ENCODE peak calls at places on chromosomes 16 and 17, in four cellular contexts. R is heart left ventricle, O is transverse colon, E is pancreas. T is an unnamed sample.

GRCh38 chr17:30357476-30357875 is 21.3 kb upstream of the CPD start:
- DNase-seq in R (no peak), O (no peak), E (no peak), T (no peak)

GRCh38 chr16:48542020-48542473 is 67.9 kb downstream of the N4BP1 start:
- DNase-seq in R (peak), O (peak), E (peak), T (peak)

GRCh38 chr16:84985079-84986065 is 26.0 kb downstream of the ZDHHC7 start:
- DNase-seq in R (peak), O (no peak), E (no peak), T (no peak)

GRCh38 chr16:9647981-9648701 is 534.1 kb downstream of the GRIN2A start:
- DNase-seq in R (no peak), O (no peak), E (peak), T (no peak)

GRCh38 chr16:17270111-17270510 is 200.6 kb downstream of the XYLT1 start:
- DNase-seq in R (no peak), O (no peak), E (peak), T (no peak)

GRCh38 chr16:2250652-2251280 is 621 bp downstream of the ECI1 start:
- DNase-seq in R (no peak), O (peak), E (peak), T (no peak)

GRCh38 chr17:47085736-47086135 is 103.4 kb downstream of the CDC27 start:
- DNase-seq in R (no peak), O (no peak), E (no peak), T (no peak)

GRCh38 chr16:26263406-26263805 is 571.6 kb downstream of the HS3ST4 start:
- DNase-seq in R (no peak), O (no peak), E (no peak), T (no peak)

GRCh38 chr17:10262451-10262850 is 64.0 kb upstream of the GAS7 start:
- DNase-seq in R (no peak), O (no peak), E (no peak), T (no peak)

GRCh38 chr17:77436058-77436442 is 295.3 kb downstream of the SEC14L1 start:
- DNase-seq in R (no peak), O (no peak), E (no peak), T (no peak)

GRCh38 chr16:27114006-27114405 is 47.3 kb downstream of the C16orf82 start:
- DNase-seq in R (no peak), O (no peak), E (no peak), T (no peak)

GRCh38 chr17:50594931-50595330 is 34.4 kb downstream of the CACNA1G start:
- DNase-seq in R (no peak), O (no peak), E (no peak), T (no peak)

GRCh38 chr17:80704381-80704819 is 159.8 kb downstream of the RPTOR start:
- DNase-seq in R (no peak), O (no peak), E (no peak), T (no peak)

GRCh38 chr16:29881050-29881449 is 18.0 kb upstream of the CDIPT start:
- DNase-seq in R (no peak), O (no peak), E (no peak), T (no peak)

GRCh38 chr17:2101448-2102257 is 46.8 kb downstream of the HIC1 start:
- DNase-seq in R (no peak), O (peak), E (peak), T (no peak)

GRCh38 chr17:74773414-74773813 is 2.7 kb downstream of the NAT9 start:
- DNase-seq in R (no peak), O (no peak), E (no peak), T (no peak)
- H3K27ac ChIP-seq in R (no peak), O (no peak), E (no peak), T (no peak)

DNA sequence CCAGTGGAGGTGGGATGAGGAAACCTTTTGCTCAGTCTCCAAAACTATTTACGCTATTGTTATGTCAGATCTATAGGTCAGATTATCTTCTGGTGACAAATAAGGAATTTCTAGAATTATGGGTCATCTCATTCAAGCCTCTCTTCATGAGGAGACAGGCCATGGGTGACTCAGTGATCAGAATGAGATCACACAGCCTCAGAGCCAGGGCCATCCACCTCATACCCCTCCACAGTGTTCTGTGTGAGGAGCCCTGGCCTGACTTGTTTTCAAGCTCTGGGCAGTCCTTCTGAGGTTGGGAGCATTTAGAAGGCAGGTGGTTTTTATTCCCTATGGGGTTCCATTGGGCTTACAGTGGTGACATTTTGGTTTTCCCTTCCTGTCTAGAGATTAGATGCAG is 26.5 kb downstream of the YPEL2 start:
- DNase-seq in R (no peak), O (no peak), E (no peak), T (no peak)
- H3K27ac ChIP-seq in R (no peak), O (peak), E (no peak), T (peak)

DNA sequence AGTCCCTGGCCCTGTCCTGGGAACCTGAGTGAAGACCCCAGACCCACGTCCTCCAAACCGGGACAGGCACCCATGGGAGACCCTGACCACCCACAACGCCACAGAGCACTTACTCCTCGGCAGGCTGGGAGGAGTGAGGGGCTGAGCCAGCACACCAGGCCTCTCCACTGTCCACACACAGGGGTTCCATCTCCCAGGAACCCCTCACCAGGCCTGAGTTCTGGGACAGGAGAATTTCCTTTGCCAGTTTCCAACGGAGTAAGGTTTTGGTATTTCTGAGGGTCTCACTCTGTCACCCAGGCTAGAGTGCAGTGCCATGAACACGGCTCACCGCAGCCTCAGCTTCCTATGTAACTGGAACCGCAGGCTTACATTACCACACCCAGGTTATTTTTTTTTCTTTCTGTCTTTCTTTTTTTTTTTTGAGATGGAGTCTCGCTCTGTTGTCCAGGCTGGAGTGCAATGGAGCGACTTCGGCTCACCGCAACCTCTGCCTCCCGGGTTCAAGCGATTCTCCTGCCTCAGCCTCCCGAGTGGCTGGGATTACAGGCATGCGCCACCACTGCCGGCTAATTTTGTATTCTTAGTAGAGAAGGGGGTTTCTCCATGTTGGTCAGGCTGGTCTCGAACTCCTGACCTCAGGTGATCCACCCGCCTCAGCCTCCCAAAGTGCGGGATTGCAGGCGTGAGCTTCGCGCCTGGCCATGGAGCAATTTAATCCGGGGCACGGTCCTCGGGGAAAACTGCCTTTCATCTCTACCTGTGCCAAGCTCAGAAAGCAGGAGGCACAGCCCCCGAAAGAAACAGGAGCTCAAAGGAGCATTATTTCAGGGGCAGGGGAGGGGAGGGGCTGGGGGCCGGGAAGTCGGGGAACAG is 1.6 kb downstream of the PGAP6 start:
- DNase-seq in R (no peak), O (no peak), E (peak), T (no peak)
- H3K27ac ChIP-seq in R (no peak), O (peak), E (peak), T (peak)

GRCh38 chr17:73341350-73342056 is 29.7 kb upstream of the CDC42EP4 start:
- DNase-seq in R (no peak), O (no peak), E (no peak), T (no peak)
- H3K27ac ChIP-seq in R (no peak), O (peak), E (peak), T (peak)

DNA sequence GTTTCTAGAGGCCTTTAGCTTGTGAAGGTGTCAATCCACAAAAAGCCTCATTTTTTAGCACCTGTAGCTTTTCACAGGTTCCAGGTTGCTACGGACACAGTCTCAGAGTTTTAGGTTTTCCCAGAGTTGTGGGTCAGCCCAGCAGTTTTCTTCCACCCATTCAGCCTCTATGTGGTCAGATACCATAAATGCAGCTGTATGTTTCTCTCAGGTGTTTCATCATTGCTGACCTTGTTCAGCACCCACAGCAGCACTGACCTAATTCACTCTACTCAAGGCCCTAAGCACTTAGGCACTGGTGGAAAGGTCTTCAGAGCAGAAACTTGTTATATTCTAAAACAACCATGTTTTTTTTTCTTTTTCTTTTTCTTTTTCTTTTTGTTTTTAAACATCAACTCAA is 15.0 kb upstream of the SPACA3 start:
- DNase-seq in R (no peak), O (no peak), E (peak), T (no peak)
- H3K27ac ChIP-seq in R (no peak), O (no peak), E (peak), T (no peak)

DNA sequence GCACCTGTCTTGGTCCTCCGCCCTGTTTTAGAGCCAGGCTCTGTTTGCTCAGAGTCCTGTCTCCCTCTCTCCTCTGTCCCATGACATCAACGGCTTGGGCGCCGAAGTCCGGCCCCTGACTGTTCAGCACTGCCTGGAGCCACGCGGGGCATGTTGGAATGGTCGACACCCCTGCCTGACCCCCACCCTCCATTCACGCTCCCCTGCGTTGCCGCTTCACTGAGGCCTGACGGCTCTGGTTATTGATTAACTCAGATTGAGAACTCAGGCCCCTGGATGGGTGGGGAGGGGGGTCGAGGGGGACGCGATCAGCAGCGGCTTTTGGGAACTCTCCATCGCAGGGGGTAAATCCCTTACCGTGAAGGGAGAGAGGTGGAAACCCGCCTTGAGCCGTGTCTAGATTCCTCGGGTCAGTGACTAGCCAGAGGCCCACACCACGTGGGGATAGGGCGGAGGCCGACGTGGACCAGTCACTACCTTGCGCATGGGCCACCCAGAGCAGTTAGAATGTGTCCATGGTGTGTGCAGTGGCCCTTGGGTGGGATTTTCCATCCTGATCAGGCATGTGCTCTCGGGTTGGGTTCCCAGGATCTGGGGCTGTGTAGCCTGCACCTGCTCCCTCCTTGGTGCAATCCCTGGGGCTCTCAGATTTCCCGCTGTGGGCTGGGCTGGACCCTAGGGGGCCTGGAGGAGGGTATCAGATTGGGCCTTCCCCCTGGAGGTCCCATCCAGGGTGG is 1.0 kb downstream of the SMTNL2 start:
- DNase-seq in R (no peak), O (no peak), E (no peak), T (no peak)
- H3K27ac ChIP-seq in R (no peak), O (no peak), E (no peak), T (peak)

GRCh38 chr17:66235377-66235994 is 6.3 kb upstream of the APOH start:
- DNase-seq in R (no peak), O (no peak), E (no peak), T (no peak)

GRCh38 chr17:66240630-66241029 is 11.4 kb upstream of the APOH start:
- DNase-seq in R (no peak), O (no peak), E (no peak), T (no peak)

GRCh38 chr17:66241839-66242238 is 12.6 kb upstream of the APOH start:
- DNase-seq in R (no peak), O (no peak), E (no peak), T (no peak)

GRCh38 chr17:66240013-66240412 is 10.8 kb upstream of the APOH start:
- DNase-seq in R (no peak), O (no peak), E (no peak), T (no peak)
- H3K27ac ChIP-seq in R (no peak), O (no peak), E (no peak), T (no peak)

GRCh38 chr17:82882715-82883446 is 43.1 kb upstream of the ZNF750 start:
- DNase-seq in R (peak), O (peak), E (peak), T (no peak)
- H3K27ac ChIP-seq in R (no peak), O (peak), E (peak), T (no peak)

GRCh38 chr16:50068550-50068949 is 2.8 kb downstream of the HEATR3 start:
- DNase-seq in R (no peak), O (no peak), E (no peak), T (no peak)

GRCh38 chr16:50067290-50067853 is 1.6 kb downstream of the HEATR3 start:
- DNase-seq in R (no peak), O (no peak), E (no peak), T (no peak)

GRCh38 chr16:50066482-50067289 is 916 bp downstream of the HEATR3 start:
- DNase-seq in R (no peak), O (no peak), E (no peak), T (no peak)

GRCh38 chr16:50071075-50071671 is 5.4 kb downstream of the HEATR3 start:
- DNase-seq in R (no peak), O (no peak), E (no peak), T (no peak)

GRCh38 chr16:50069060-50069459 is 3.3 kb downstream of the HEATR3 start:
- DNase-seq in R (no peak), O (no peak), E (no peak), T (no peak)
- H3K27ac ChIP-seq in R (no peak), O (no peak), E (no peak), T (no peak)

GRCh38 chr17:42266462-42266861 is 9.7 kb downstream of the STAT5B start:
- DNase-seq in R (no peak), O (no peak), E (no peak), T (no peak)
- H3K27ac ChIP-seq in R (no peak), O (peak), E (no peak), T (no peak)